ENCODE peak calls at places on chromosomes 11 and 22, in nine cellular contexts. X is T-helper 1 cell; K is MCF 10A; G is WTC11; J is NCI-H345; L is activated effector memory CD4-positive, alpha-beta T cell treated with anti-CD3 and anti-CD28 coated beads, Interleukin-2, amount 50 U/mL, for 16 hours; N is astrocyte of the spinal cord; I is stimulated activated CD4-positive, alpha-beta T cell treated with anti-CD3 and anti-CD28 coated beads, Interleukin-12 subunit alpha, Interleukin-12 subunit beta, amount 100 ng/mL, for 4 hours; S is effector CD8-positive, alpha-beta T cell. R is an unnamed sample.
A peak's percentile ranks its signal among the peaks of the same experiment; 100 is the strongest.

GRCh38 chr22:38860291-38861169 is 11.5 kb downstream of the CBX6 start:
- DNase-seq in J (peak; percentile 20), I (no peak), K (no peak), N (no peak), S (no peak), X (no peak), L (no peak), G (peak; percentile 46), R (no peak)

GRCh38 chr11:47004595-47005033 is 68.1 kb downstream of the CSTPP1 start:
- DNase-seq in K (peak; percentile 61), S (no peak), I (no peak), J (no peak), G (no peak), L (no peak), X (no peak), N (peak; percentile 98), R (peak; percentile 10)

GRCh38 chr11:111445586-111445985 is 66.5 kb upstream of the POU2AF1 start:
- DNase-seq in G (no peak), J (no peak), X (no peak), I (no peak), K (no peak), L (no peak), N (no peak), S (no peak), R (no peak)

GRCh38 chr11:62687508-62688396 is 1.6 kb downstream of the LRRN4CL start:
- DNase-seq in S (no peak), I (no peak), L (no peak), G (peak; percentile 41), X (no peak), K (no peak), N (no peak), J (no peak), R (no peak)

GRCh38 chr22:49512471-49512870 is 315.2 kb downstream of the BRD1 start:
- DNase-seq in X (no peak), S (no peak), K (no peak), N (no peak), L (no peak), I (no peak), J (no peak), G (no peak), R (no peak)

GRCh38 chr22:46649176-46650077 is 29.2 kb downstream of the GRAMD4 start:
- DNase-seq in I (no peak), L (no peak), X (no peak), J (peak; percentile 81), G (no peak), S (no peak), N (peak; percentile 43), K (no peak), R (no peak)

GRCh38 chr11:99925968-99926367 is 761.1 kb upstream of the ARHGAP42 start:
- DNase-seq in S (no peak), L (no peak), I (no peak), K (no peak), X (no peak), N (no peak), G (no peak), J (no peak), R (no peak)

GRCh38 chr11:94516725-94517124 is 4.5 kb downstream of the C11orf97 start:
- DNase-seq in L (no peak), S (no peak), I (no peak), J (no peak), X (no peak), G (no peak), N (no peak), K (no peak), R (no peak)

GRCh38 chr11:77278595-77279506 is 22.6 kb downstream of the GDPD4 start:
- DNase-seq in X (no peak), L (no peak), G (no peak), S (no peak), N (peak; percentile 42), I (no peak), K (no peak), J (no peak), R (no peak)

GRCh38 chr11:114087028-114087427 is 27.5 kb downstream of the ZBTB16 start:
- DNase-seq in L (no peak), K (no peak), X (no peak), J (no peak), I (no peak), N (no peak), S (no peak), G (no peak), R (no peak)

GRCh38 chr11:61919113-61919840 is 1.9 kb upstream of the RAB3IL1 start:
- DNase-seq in I (no peak), L (peak; percentile 28), N (no peak), X (no peak), J (no peak), K (no peak), G (no peak), S (no peak), R (no peak)

GRCh38 chr11:128687321-128687720 is 6.6 kb upstream of the FLI1 start:
- DNase-seq in N (no peak), L (no peak), G (peak; percentile 83), I (no peak), S (no peak), K (no peak), X (no peak), J (no peak), R (no peak)

GRCh38 chr11:93908689-93909088 is 58.3 kb upstream of the VSTM5 start:
- DNase-seq in K (peak; percentile 40), L (no peak), G (no peak), N (peak; percentile 92), X (no peak), J (no peak), S (no peak), I (no peak), R (no peak)

GRCh38 chr22:39299829-39300178 is 19.6 kb downstream of the RPL3 start:
- DNase-seq in K (no peak), G (no peak), L (no peak), I (no peak), S (no peak), X (no peak), N (no peak), J (no peak), R (no peak)

GRCh38 chr11:40271361-40271760 is 1188.1 kb downstream of the LRRC4C start:
- DNase-seq in X (no peak), L (no peak), K (no peak), G (no peak), N (no peak), S (no peak), J (no peak), I (no peak), R (no peak)

GRCh38 chr11:119854521-119854920 is 125.5 kb upstream of the NECTIN1 start:
- DNase-seq in N (no peak), J (peak; percentile 58), I (no peak), G (no peak), L (no peak), S (no peak), K (no peak), X (no peak), R (no peak)

GRCh38 chr11:80436547-80436946 is 995.7 kb upstream of the TENM4 start:
- DNase-seq in K (no peak), L (no peak), S (no peak), I (no peak), G (no peak), J (no peak), N (no peak), X (no peak), R (no peak)

GRCh38 chr22:28142361-28142801 is 223.3 kb upstream of the PITPNB start:
- DNase-seq in K (peak; percentile 36), J (no peak), X (no peak), G (no peak), S (no peak), L (no peak), I (no peak), N (peak; percentile 87), R (no peak)

GRCh38 chr11:70509476-70509875 is 111.1 kb downstream of the CTTN start:
- DNase-seq in I (no peak), L (no peak), J (no peak), S (no peak), K (no peak), N (no peak), G (no peak), X (no peak), R (no peak)

GRCh38 chr11:17263803-17264202 is 12.7 kb upstream of the NUCB2 start:
- DNase-seq in S (no peak), G (no peak), X (no peak), L (no peak), J (no peak), I (no peak), K (peak; percentile 47), N (peak; percentile 34), R (no peak)

GRCh38 chr11:20258496-20258895 is 98.2 kb upstream of the DBX1 start:
- DNase-seq in J (no peak), G (no peak), S (no peak), N (no peak), K (no peak), X (no peak), I (no peak), L (no peak), R (no peak)

GRCh38 chr22:16961477-16962186 is 46.4 kb downstream of the GAB4 start:
- DNase-seq in X (no peak), I (no peak), K (no peak), L (no peak), J (no peak), G (no peak), S (no peak), N (no peak), R (no peak)

GRCh38 chr11:111696556-111696955 is 69.6 kb downstream of the PPP2R1B start:
- DNase-seq in N (peak; percentile 35), L (no peak), K (no peak), X (no peak), J (no peak), G (no peak), I (no peak), S (no peak), R (no peak)

GRCh38 chr22:38699784-38700183 is 959 bp downstream of the JOSD1 start:
- DNase-seq in G (no peak), K (no peak), N (peak; percentile 44), I (no peak), L (no peak), J (no peak), S (no peak), X (no peak), R (no peak)

GRCh38 chr11:97225794-97226193 is 836.0 kb downstream of the JRKL start:
- DNase-seq in J (no peak), N (no peak), K (no peak), G (no peak), L (no peak), X (no peak), S (no peak), I (no peak), R (no peak)

GRCh38 chr11:108734956-108735559 is 70.2 kb downstream of the DDX10 start:
- DNase-seq in J (no peak), L (no peak), K (peak; percentile 38), S (no peak), X (no peak), N (peak; percentile 14), I (no peak), G (no peak), R (no peak)

GRCh38 chr11:82996966-82997606 is 74.6 kb downstream of the RAB30 start:
- DNase-seq in S (no peak), X (no peak), J (peak; percentile 10), N (peak; percentile 64), G (no peak), I (no peak), L (no peak), K (no peak), R (no peak)

GRCh38 chr22:46971141-46971775 is 208.8 kb downstream of the TBC1D22A start:
- DNase-seq in X (no peak), K (no peak), L (no peak), G (no peak), J (no peak), N (peak; percentile 56), S (no peak), I (no peak), R (no peak)

R was measured in amygdala.